ENCODE peak calls at places on chromosomes 6 and 20, in six cellular contexts. D, X, M, Q, H and O are unnamed samples.

GRCh38 chr20:56748476-56749377 is 119.6 kb downstream of the TFAP2C start:
- DNase-seq in D (no peak), X (no peak), M (no peak), Q (no peak), H (no peak), O (no peak)

GRCh38 chr6:1917628-1918371 is 308.1 kb downstream of the FOXC1 start:
- DNase-seq in D (no peak), X (peak), M (peak), Q (no peak), H (no peak), O (no peak)

GRCh38 chr20:50214226-50215024 is 23.8 kb downstream of the CEBPB start:
- DNase-seq in D (no peak), X (no peak), M (no peak), Q (no peak), H (no peak), O (no peak)

GRCh38 chr6:35042041-35042440 is 99.1 kb downstream of the TCP11 start:
- DNase-seq in D (no peak), X (no peak), M (no peak), Q (no peak), H (peak), O (no peak)

GRCh38 chr20:32528291-32528891 is 56.7 kb downstream of the NOL4L start:
- DNase-seq in D (no peak), X (no peak), M (peak), Q (peak), H (no peak), O (peak)

GRCh38 chr6:16974387-16974673 is 127.5 kb upstream of the STMND1 start:
- DNase-seq in D (no peak), X (no peak), M (no peak), Q (no peak), H (no peak), O (no peak)

GRCh38 chr6:5214570-5215052 is 46.1 kb downstream of the LYRM4 start:
- DNase-seq in D (no peak), X (peak), M (peak), Q (peak), H (no peak), O (peak)

GRCh38 chr6:5960456-5960855 is 46.3 kb downstream of the NRN1 start:
- DNase-seq in D (no peak), X (no peak), M (no peak), Q (no peak), H (no peak), O (no peak)

GRCh38 chr20:6909608-6910007 is 142.1 kb downstream of the BMP2 start:
- DNase-seq in D (no peak), X (peak), M (no peak), Q (no peak), H (no peak), O (no peak)

GRCh38 chr6:140064371-140064770 is 689.9 kb upstream of the CITED2 start:
- DNase-seq in D (no peak), X (no peak), M (no peak), Q (no peak), H (no peak), O (no peak)

GRCh38 chr20:61353261-61353995 is 101.4 kb downstream of the CDH4 start:
- DNase-seq in D (no peak), X (peak), M (peak), Q (no peak), H (no peak), O (no peak)

GRCh38 chr6:168128006-168128630 is 49.1 kb upstream of the FRMD1 start:
- DNase-seq in D (no peak), X (no peak), M (no peak), Q (peak), H (peak), O (no peak)

GRCh38 chr6:130882370-130882769 is 55.2 kb downstream of the SMLR1 start:
- DNase-seq in D (no peak), X (no peak), M (no peak), Q (no peak), H (no peak), O (no peak)

GRCh38 chr20:44583179-44583578 is 800 bp downstream of the PKIG start:
- DNase-seq in D (no peak), X (no peak), M (no peak), Q (no peak), H (no peak), O (no peak)

GRCh38 chr6:32158052-32158451 is 4.1 kb downstream of the PPT2 start:
- DNase-seq in D (no peak), X (no peak), M (no peak), Q (no peak), H (no peak), O (no peak)

GRCh38 chr20:35215066-35215956 is 11.2 kb upstream of the MMP24 start:
- DNase-seq in D (no peak), X (peak), M (peak), Q (no peak), H (no peak), O (no peak)

GRCh38 chr6:41877051-41877680 is 18.0 kb downstream of the USP49 start:
- DNase-seq in D (no peak), X (no peak), M (no peak), Q (no peak), H (no peak), O (no peak)

GRCh38 chr6:159174263-159174974 is 5.2 kb downstream of the FNDC1 start:
- DNase-seq in D (peak), X (peak), M (peak), Q (peak), H (peak), O (peak)

GRCh38 chr6:44179648-44180047 is 21.0 kb downstream of the CAPN11 start:
- DNase-seq in D (no peak), X (no peak), M (no peak), Q (no peak), H (no peak), O (no peak)

GRCh38 chr6:23454090-23454998 is 671.7 kb upstream of the NRSN1 start:
- DNase-seq in D (no peak), X (peak), M (peak), Q (no peak), H (no peak), O (no peak)

GRCh38 chr6:139371421-139372253 is 2.8 kb downstream of the CITED2 start:
- DNase-seq in D (no peak), X (no peak), M (peak), Q (no peak), H (no peak), O (no peak)

GRCh38 chr20:32451682-32452461 is 93.7 kb downstream of the ASXL1 start:
- DNase-seq in D (no peak), X (no peak), M (no peak), Q (no peak), H (no peak), O (no peak)

GRCh38 chr6:17418281-17419188 is 25.1 kb downstream of the CAP2 start:
- DNase-seq in D (no peak), X (peak), M (peak), Q (no peak), H (no peak), O (no peak)

GRCh38 chr6:122620428-122620827 is 10.2 kb downstream of the PKIB start:
- DNase-seq in D (no peak), X (no peak), M (no peak), Q (no peak), H (no peak), O (no peak)

GRCh38 chr6:117677553-117678131 is 2.4 kb downstream of the NUS1 start:
- DNase-seq in D (no peak), X (peak), M (peak), Q (no peak), H (no peak), O (no peak)

GRCh38 chr20:45685896-45686295 is 15.9 kb upstream of the WFDC11 start:
- DNase-seq in D (no peak), X (peak), M (peak), Q (no peak), H (no peak), O (no peak)

GRCh38 chr6:105402090-105402980 is 547 bp downstream of the PREP start:
- DNase-seq in D (peak), X (peak), M (peak), Q (no peak), H (no peak), O (peak)

GRCh38 chr20:50111829-50112495 is 988 bp downstream of the UBE2V1 start:
- DNase-seq in D (no peak), X (no peak), M (no peak), Q (no peak), H (peak), O (no peak)

GRCh38 chr6:146901940-146902816 is 302.0 kb upstream of the STXBP5 start:
- DNase-seq in D (no peak), X (no peak), M (peak), Q (no peak), H (no peak), O (no peak)

DNA sequence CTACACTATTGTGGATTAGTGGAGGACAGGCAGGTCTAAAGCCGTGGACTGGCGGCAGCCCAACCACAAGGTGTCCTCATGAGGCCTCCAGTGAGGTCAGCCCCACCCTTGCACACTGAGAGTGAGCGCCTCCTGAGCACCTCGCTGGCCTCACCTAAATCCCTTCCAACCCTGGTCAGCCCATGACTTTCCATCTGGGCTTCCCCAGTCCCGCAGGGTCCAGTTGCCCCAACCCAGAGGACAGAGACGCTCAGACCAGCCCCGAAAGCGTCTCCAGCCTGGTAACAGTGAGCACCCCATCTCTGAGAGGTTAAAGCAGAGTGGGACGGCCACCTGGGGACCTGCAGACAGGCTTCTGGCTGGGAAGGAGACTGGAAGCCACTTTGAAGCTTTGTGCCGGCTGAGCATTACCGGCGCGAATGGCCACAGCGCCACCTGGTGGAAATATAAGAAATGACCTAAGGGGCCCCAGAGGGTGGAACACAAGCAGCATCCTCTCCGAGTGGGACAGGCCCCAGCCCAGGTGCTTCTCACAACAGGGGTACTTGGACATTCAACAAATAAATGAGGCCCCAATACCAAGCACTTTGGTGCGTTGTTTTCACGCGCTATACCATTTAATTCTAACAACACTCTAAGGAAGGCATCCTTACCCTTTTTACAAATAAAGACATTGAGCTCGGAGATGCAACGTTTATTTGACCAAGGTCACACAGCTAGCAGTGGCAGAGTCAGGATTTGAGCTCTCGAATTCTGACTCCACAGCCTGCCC is 65.7 kb upstream of the TOP1 start:
- DNase-seq in D (peak), X (peak), M (peak), Q (no peak), H (peak), O (peak)
- H3K4me3 ChIP-seq in D (no peak), X (no peak), M (no peak), Q (no peak), H (no peak), O (no peak)

DNA sequence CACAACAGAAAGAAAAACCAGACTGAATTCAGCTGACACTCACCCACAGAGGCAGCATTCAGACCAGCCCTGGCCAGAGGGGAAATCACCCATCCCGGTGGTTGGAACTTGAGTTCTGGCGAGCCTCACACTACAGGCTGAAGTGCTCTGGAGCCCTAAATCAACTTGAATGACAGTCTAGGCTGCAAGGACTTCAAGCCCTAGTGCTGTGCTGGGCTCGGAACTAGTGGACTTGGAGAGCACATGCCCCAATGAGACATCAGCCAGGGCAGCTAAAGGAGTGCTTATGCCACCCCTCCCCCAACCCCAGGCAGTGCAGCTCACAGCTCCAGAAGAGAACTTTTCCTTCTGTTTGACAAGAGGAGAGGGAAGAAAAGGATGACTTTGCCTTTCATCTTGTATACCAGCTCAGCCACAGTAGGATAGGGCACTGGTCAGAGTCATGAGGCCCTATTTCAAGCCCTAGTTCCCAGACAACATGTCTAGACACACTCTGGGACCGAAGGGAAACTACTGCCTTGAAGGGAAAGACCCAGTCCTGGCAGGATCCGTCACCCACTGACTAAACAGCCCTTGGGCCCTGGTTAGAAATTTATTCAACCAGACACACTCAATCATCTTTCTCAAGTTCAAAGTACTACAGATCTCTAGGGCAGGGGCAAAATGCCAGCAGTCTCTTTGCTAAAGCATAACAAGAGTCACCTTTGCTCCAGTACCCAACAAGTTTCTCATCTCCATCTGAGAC is 43.2 kb upstream of the PNRC1 start:
- DNase-seq in D (no peak), X (peak), M (peak), Q (no peak), H (no peak), O (no peak)
- H3K27ac ChIP-seq in D (no peak), X (peak), M (peak), Q (peak), H (peak), O (no peak)

DNA sequence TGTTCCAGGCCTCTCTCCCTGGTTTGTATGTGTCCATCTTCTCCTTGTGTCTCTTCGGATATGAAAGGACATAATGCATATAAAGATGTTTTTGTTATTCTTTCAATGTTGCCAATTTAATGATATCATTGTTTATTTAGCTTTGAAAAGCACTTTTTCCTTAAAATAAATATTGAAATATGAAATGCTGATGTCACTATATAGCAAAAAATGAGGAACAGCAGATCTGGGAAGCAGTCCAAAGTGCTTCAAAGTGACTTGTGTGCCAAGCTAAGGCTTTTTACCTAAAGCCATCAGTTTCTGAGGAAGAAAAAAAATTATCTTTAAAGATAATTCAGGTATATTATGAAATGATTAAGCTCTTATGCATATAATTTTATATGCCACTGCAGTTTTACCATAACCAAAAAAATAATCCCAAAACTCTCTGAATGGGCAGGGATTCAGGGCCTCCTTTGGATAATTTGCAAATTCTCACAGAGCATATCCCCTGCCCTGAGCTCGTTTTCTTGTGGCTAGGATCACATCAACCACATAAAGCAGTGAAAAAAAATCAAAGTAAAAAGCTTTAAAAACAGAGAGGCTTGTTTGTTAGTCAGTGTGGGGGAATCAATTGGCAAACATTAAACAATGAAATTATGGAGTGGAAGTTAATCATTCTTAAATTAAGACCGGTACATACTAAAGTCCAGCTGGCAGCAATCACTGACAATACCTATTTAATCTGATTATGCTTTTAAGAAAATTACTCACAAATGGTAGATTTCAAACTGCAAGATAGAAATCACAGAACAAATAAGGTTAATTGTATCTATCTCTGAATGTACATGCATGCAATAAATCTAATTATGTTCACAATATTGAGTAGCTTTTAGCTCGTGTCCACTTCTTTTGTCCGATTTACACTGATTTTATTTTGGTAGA is 1027.9 kb upstream of the ADGRB3 start:
- DNase-seq in D (no peak), X (no peak), M (peak), Q (no peak), H (no peak), O (no peak)
- H3K4me3 ChIP-seq in D (no peak), X (no peak), M (no peak), Q (no peak), H (no peak), O (no peak)

DNA sequence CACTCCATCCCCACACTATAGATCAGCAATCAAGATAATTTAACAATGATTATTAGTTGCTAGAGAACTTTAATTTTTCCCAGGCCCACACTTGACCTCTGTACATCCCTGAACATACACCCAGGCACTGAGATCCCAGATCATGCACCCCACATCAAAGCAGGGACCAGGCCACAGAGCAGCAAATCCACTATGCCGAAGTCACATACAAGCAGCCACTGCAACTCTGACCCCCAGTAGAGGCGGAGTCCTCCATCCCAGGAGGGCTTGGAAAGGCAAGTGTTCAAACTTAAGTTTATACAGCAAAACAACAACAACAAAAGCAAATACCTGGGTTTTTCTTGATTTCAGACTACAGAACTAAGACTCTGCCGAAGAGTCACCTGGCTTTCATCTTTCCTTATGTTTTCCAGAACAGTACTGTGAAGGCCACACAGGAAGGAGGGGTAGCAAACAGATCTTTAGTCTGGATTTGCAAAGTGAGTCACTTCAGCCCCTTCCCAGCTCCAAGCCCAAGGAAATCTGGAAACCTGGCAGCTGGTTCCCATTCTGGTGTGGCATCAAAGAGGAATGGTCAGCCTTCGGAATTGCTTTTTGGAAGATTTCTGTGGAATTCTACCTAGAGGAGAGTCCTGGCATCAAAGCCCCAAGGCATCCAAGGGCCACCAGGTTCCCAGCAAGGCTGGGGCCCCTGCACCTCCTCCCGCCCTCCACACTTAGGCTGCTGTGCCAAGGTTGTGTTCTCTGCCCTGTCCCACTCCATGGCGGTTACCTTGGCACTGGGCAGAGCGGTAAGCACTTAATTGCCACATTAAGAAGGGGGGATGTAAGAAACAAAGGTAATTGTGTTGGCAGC is 7.3 kb downstream of the JAG1 start:
- DNase-seq in D (no peak), X (no peak), M (no peak), Q (no peak), H (no peak), O (no peak)
- H3K27ac ChIP-seq in D (no peak), X (peak), M (peak), Q (peak), H (peak), O (peak)

GRCh38 chr20:19975436-19975799 is 41.7 kb upstream of the NAA20 start:
- DNase-seq in D (no peak), X (no peak), M (peak), Q (no peak), H (no peak), O (no peak)
- H3K4me3 ChIP-seq in D (no peak), X (peak), M (no peak), Q (peak), H (peak), O (peak)